ENCODE peak calls at places on chromosomes 1 and 21, in seven cellular contexts. G is tibial nerve, U is fibroblast of lung, M is aorta, W is mucosa of descending colon, Q is heart right ventricle, H is IMR-90. K is an unnamed sample. For H3K4me1, the result is how much of the 10 kb centered on the place peaks cover.

GRCh38 chr1:240719953-240720700 is 108.2 kb upstream of the GREM2 start:
- DNase-seq in G (no peak), U (no peak), M (no peak), W (no peak), Q (no peak), H (peak), K (peak)

GRCh38 chr1:50329332-50329932 is 93.8 kb downstream of the DMRTA2 start:
- DNase-seq in G (no peak), U (no peak), M (no peak), W (peak), Q (no peak), H (no peak), K (no peak)

GRCh38 chr1:155598842-155599331 is 11.1 kb upstream of the MSTO1 start:
- DNase-seq in G (no peak), U (peak), M (no peak), W (no peak), Q (no peak), H (peak), K (peak)

GRCh38 chr1:69404486-69404885 is 163.2 kb upstream of the LRRC7 start:
- DNase-seq in G (no peak), U (peak), M (no peak), W (no peak), Q (no peak), H (no peak), K (no peak)

GRCh38 chr21:46226920-46227599 is 1.5 kb downstream of the LSS start:
- DNase-seq in G (no peak), U (peak), M (peak), W (no peak), Q (no peak), H (peak), K (peak)

GRCh38 chr1:242828828-242829227 is 304.3 kb upstream of the PLD5 start:
- DNase-seq in G (no peak), U (peak), M (no peak), W (no peak), Q (no peak), H (no peak), K (no peak)

GRCh38 chr1:164713446-164714204 is 154.6 kb downstream of the PBX1 start:
- DNase-seq in G (no peak), U (no peak), M (no peak), W (no peak), Q (no peak), H (peak), K (peak)

GRCh38 chr1:1419812-1420653 is 1.0 kb downstream of the ANKRD65 start:
- DNase-seq in G (no peak), U (no peak), M (peak), W (peak), Q (no peak), H (no peak), K (peak)

GRCh38 chr1:202046748-202047708 is 36.6 kb downstream of the ELF3 start:
- DNase-seq in G (no peak), U (no peak), M (no peak), W (peak), Q (no peak), H (no peak), K (peak)

GRCh38 chr1:206002833-206003532 is at the start of gene RAB7B:
- DNase-seq in G (peak), U (peak), M (peak), W (no peak), Q (peak), H (peak), K (peak)

GRCh38 chr1:247373721-247374141 is 42.1 kb upstream of the ZNF496 start:
- DNase-seq in G (no peak), U (peak), M (peak), W (no peak), Q (peak), H (peak), K (peak)

GRCh38 chr1:60488857-60489256 is 415.3 kb upstream of the C1orf87 start:
- DNase-seq in G (no peak), U (no peak), M (no peak), W (no peak), Q (no peak), H (no peak), K (no peak)

GRCh38 chr1:154873321-154873950 is 3.4 kb upstream of the KCNN3 start:
- DNase-seq in G (no peak), U (no peak), M (no peak), W (no peak), Q (no peak), H (no peak), K (no peak)

GRCh38 chr1:36126005-36126716 is 1.1 kb upstream of the COL8A2 start:
- DNase-seq in G (no peak), U (no peak), M (no peak), W (no peak), Q (no peak), H (no peak), K (no peak)

GRCh38 chr1:181482521-181483083 is 715 bp upstream of the CACNA1E start:
- DNase-seq in G (no peak), U (peak), M (peak), W (peak), Q (no peak), H (peak), K (peak)

GRCh38 chr1:187624812-187625542 is 796.2 kb downstream of the PLA2G4A start:
- DNase-seq in G (no peak), U (no peak), M (no peak), W (no peak), Q (no peak), H (peak), K (peak)

GRCh38 chr21:45994086-45994661 is 12.6 kb downstream of the COL6A1 start:
- DNase-seq in G (peak), U (peak), M (peak), W (peak), Q (peak), H (no peak), K (peak)

GRCh38 chr1:44049839-44050238 is 18.6 kb upstream of the SLC6A9 start:
- DNase-seq in G (no peak), U (peak), M (no peak), W (no peak), Q (no peak), H (peak), K (peak)

GRCh38 chr21:41766883-41767605 is at the start of gene RIPK4:
- DNase-seq in G (no peak), U (peak), M (peak), W (peak), Q (no peak), H (peak), K (peak)

GRCh38 chr1:33147997-33148314 is 33.9 kb downstream of the TRIM62 start:
- DNase-seq in G (no peak), U (no peak), M (no peak), W (no peak), Q (no peak), H (peak), K (peak)

GRCh38 chr1:197618065-197618464 is 157.2 kb downstream of the DENND1B start:
- DNase-seq in G (no peak), U (peak), M (no peak), W (no peak), Q (no peak), H (peak), K (peak)
- H3K4me1 ChIP-seq in G (under half), U (under half), M (under half), W (under half), Q (under half), H (under half), K (under half)

DNA sequence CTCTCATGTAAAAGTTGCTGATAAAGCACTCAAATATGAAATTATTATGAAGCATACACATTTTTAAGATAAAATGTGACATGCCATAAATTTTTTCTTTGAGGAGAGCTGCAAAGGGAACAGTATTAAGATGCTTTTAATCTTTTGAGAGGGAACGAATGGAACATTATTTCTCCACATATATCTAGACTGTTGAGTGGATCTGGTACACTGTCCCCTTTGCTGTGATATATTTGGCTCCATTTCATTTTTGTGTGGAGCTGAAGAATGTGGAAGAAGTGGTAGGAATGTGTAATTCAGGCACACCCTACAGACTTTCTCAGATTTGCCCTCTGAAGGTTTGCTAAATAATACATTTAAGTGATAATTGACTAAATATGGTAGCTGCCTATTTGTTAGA is 31.7 kb downstream of the PGM1 start:
- DNase-seq in G (no peak), U (peak), M (no peak), W (no peak), Q (no peak), H (no peak), K (peak)
- H3K4me1 ChIP-seq in G (under half), U (under half), M (under half), W (under half), Q (half or more), H (under half), K (under half)

GRCh38 chr1:183152216-183152615 is 33.8 kb upstream of the LAMC2 start:
- DNase-seq in G (no peak), U (no peak), M (no peak), W (no peak), Q (no peak), H (no peak), K (no peak)

GRCh38 chr1:183148599-183148998 is 37.5 kb upstream of the LAMC2 start:
- DNase-seq in G (no peak), U (peak), M (no peak), W (no peak), Q (no peak), H (peak), K (peak)

GRCh38 chr1:183147735-183148134 is 38.3 kb upstream of the LAMC2 start:
- DNase-seq in G (no peak), U (peak), M (no peak), W (no peak), Q (no peak), H (no peak), K (no peak)

GRCh38 chr1:183150445-183150844 is 35.6 kb upstream of the LAMC2 start:
- DNase-seq in G (no peak), U (no peak), M (no peak), W (no peak), Q (no peak), H (no peak), K (no peak)

GRCh38 chr1:183149273-183149672 is 36.8 kb upstream of the LAMC2 start:
- DNase-seq in G (no peak), U (no peak), M (no peak), W (no peak), Q (no peak), H (no peak), K (no peak)
- H3K4me1 ChIP-seq in G (under half), U (under half), M (under half), W (under half), Q (under half), H (under half), K (under half)

GRCh38 chr21:23478381-23478780 is 2128.9 kb downstream of the MRPL39 start:
- DNase-seq in G (no peak), U (no peak), M (no peak), W (no peak), Q (no peak), H (no peak), K (no peak)
- H3K4me1 ChIP-seq in G (under half), U (under half), M (under half), W (under half), Q (under half), H (under half), K (under half)

DNA sequence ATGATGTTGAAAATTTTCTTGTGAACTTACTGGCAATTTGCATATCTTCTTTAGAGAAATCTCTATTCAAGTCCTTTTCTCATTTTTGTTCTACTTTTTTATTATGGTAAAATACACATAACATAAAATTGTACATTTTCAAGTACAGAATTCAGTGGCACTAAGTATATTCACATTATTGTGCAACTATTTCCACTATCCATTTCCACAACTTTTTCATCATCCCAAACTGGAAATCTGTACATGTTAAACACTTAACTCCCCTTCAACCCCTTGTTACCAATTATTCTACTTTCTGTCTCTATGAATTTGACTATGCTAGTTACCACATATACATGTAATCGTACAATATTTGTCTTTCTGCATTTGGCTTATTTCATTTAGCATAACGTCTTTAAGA is 19.4 kb downstream of the EPS15 start:
- DNase-seq in G (no peak), U (no peak), M (no peak), W (no peak), Q (no peak), H (no peak), K (no peak)
- H3K4me1 ChIP-seq in G (under half), U (under half), M (under half), W (under half), Q (under half), H (under half), K (under half)

DNA sequence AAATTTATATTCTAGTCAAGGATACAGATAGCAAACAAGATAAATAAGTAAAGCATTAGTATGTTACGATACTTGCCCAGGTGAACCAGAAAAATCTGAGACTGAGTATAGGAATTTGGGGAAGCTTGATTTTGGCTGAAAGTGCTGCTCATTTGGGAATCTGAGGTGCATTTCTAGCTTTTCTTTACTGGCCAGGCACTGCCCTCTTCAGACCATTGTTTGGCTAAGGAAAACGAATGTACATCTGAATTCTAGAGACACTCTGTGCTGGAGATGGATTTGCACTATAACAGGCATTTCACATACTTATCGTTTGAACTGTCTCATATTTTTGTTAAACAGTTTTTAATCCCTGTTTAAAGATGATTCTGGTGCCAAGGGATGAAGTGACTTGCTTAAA is 23.4 kb downstream of the ARID1A start:
- DNase-seq in G (no peak), U (no peak), M (no peak), W (no peak), Q (no peak), H (no peak), K (no peak)
- H3K4me1 ChIP-seq in G (half or more), U (under half), M (under half), W (half or more), Q (half or more), H (under half), K (under half)

GRCh38 chr1:27570823-27571222 is 33.1 kb downstream of the AHDC1 start:
- DNase-seq in G (no peak), U (no peak), M (no peak), W (no peak), Q (no peak), H (no peak), K (no peak)

GRCh38 chr1:27569088-27569459 is 34.9 kb downstream of the AHDC1 start:
- DNase-seq in G (no peak), U (no peak), M (no peak), W (no peak), Q (no peak), H (no peak), K (peak)

GRCh38 chr1:27571439-27572018 is 32.4 kb downstream of the AHDC1 start:
- DNase-seq in G (no peak), U (no peak), M (no peak), W (no peak), Q (no peak), H (no peak), K (no peak)

GRCh38 chr1:27569506-27570382 is 34.2 kb downstream of the AHDC1 start:
- DNase-seq in G (no peak), U (no peak), M (no peak), W (no peak), Q (no peak), H (no peak), K (no peak)

DNA sequence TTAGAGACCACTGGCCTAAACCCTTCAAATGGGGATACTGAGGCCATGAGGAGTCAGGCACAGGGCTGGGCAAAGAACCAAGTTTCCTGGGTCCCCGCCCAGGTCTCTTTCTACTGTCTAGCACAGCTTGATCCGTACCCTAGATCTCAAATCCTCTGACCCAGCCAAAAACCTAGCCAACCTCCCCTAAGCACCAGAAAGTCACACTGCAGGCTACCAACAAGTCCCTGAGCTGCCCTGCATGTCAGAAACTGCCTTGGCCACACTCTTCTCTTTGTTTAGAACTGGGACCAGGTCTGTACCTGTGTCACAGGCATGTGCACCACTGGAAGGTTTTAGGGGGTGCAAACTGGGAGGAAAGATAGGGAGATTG is 33.6 kb downstream of the AHDC1 start:
- DNase-seq in G (no peak), U (no peak), M (no peak), W (no peak), Q (no peak), H (no peak), K (no peak)
- H3K4me1 ChIP-seq in G (half or more), U (half or more), M (under half), W (half or more), Q (half or more), H (half or more), K (under half)

K was measured in GM23248.